ENCODE peak calls at places on chromosome 3, in eight cellular contexts. R, P, G, D, K, Y, S and A are unnamed samples. For H3K4me1, the result is how much of the 10 kb centered on the place peaks cover.

GRCh38 chr3:143103633-143104032 is 15.9 kb upstream of the CHST2 start:
- ATAC-seq in Y (peak), D (no peak), S (no peak), G (no peak), R (no peak), P (no peak), K (no peak), A (no peak)

GRCh38 chr3:141457624-141458236 is 29.1 kb upstream of the RASA2 start:
- ATAC-seq in S (no peak), Y (no peak), P (peak), K (no peak), D (no peak), G (no peak), R (no peak), A (no peak)

GRCh38 chr3:186719945-186720739 is 3.0 kb downstream of the KNG1 start:
- ATAC-seq in G (no peak), P (peak), K (peak), S (no peak), Y (no peak), D (no peak), R (no peak), A (no peak)

GRCh38 chr3:135992072-135992471 is 26.5 kb downstream of the PPP2R3A start:
- ATAC-seq in Y (no peak), K (no peak), S (peak), D (no peak), P (no peak), G (peak), R (peak), A (peak)

GRCh38 chr3:125593991-125594574 is 1.2 kb downstream of the OSBPL11 start:
- ATAC-seq in Y (peak), R (no peak), S (peak), K (no peak), D (no peak), P (no peak), G (no peak), A (no peak)

GRCh38 chr3:150635526-150635925 is 32.4 kb downstream of the SELENOT start:
- ATAC-seq in S (no peak), K (peak), G (no peak), P (peak), R (no peak), Y (peak), D (peak), A (no peak)

GRCh38 chr3:50372349-50372748 is 13.0 kb upstream of the TMEM115 start:
- ATAC-seq in P (peak), Y (no peak), R (no peak), S (no peak), K (peak), D (peak), G (no peak), A (no peak)

GRCh38 chr3:1700650-1701049 is 398.0 kb upstream of the CNTN4 start:
- ATAC-seq in G (no peak), S (no peak), D (no peak), P (no peak), Y (no peak), K (no peak), R (no peak), A (no peak)

DNA sequence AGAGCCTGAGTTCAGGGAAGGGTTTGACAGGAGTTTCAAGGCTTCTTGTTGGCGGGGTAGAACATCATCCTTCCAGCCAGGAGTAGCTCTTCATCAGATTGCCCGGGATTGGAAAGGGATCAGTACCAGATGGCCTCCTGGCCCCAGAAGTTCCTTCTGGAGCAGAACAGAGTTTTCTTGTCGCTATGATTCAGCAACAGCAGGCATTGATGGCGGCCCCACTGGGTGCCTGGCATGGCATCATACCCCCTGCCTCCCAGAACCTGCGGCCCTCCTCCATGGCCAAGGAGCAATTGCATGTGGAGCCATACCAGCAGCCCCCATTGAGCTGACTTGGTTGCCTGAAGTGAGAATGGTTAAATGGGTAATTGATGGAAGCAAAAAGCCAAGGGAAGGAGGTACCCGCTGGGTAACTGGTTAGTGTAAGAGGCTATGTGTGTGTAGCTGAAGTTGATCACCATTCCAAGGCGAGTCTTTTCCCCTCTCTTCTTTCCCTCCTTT is 305.6 kb downstream of the PTPRG start:
- ATAC-seq in G (no peak), P (no peak), K (no peak), S (no peak), R (no peak), D (no peak), Y (no peak), A (no peak)
- H3K4me1 ChIP-seq in G (under half), P (under half), K (under half), S (under half), R (under half), D (half or more), Y (under half), A (under half)

DNA sequence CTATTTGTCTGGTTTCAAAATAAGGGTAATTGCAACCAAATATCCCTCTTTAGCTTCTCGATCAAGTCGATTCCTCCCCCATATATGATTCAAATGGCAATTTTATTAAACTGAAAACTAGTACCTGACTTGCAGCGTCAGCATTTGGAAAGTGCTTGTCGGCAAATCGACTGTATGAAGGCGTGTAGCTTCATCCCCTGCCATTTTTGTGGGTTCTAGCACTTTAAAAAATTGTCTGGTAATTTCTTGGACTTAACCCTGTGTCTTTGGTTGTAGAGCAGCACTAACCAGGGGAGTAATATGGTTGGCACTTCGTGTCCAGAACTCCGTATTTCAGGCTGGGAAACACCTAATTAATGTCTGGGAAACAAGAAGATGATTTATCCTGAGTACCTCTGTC is 573 bp downstream of the MME start:
- ATAC-seq in G (no peak), R (no peak), P (no peak), Y (no peak), D (no peak), K (no peak), S (no peak), A (no peak)
- TF ChIP-seq POLR2AphosphoS5 in G (no peak), R (no peak), P (no peak), Y (no peak), D (no peak), K (no peak), S (no peak), A (no peak)

DNA sequence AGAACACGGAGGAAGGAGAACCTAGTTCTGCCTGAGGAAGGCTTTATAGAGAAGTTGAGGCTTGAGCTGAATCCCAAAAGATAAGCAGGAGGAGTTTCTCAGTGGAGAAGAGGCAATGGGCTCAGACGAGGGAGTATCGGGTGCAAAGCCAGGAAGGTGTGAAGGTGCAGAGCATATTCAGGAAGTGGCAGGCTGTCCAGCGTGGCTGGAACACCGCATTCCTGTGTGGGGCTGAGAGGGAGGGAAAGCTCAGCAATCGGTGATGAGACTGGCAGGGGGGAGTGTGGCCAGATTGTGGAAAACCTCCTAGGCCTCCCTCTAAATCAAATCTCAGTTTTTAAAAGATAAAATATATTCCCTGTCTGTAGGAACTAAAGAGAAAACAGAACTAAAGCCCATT is 63.0 kb downstream of the ARHGAP31 start:
- ATAC-seq in P (no peak), Y (no peak), S (no peak), K (no peak), G (peak), R (no peak), D (no peak), A (no peak)
- H3K4me3 ChIP-seq in P (no peak), Y (peak), S (no peak), K (no peak), G (no peak), R (no peak), D (no peak), A (no peak)

DNA sequence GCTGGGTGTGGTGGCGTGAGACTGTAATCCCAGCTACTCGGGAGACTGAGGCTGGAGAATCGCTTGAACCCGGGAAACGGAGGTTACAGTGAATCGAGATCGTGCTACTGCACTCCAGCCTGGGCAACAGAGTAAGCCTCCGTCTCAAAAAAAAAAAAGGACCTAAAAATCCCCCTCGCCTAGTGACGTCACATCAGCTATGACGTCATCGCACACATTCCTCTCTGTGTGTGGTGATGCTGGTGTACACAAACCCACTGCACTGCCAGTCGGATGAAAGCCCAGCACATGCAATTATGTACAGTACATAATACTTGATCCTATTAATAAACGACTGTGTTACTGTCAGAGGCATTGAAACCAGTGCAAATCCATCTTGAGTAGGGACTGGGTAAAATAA is 40.2 kb upstream of the SEC61A1 start:
- ATAC-seq in Y (no peak), D (no peak), K (no peak), G (no peak), P (no peak), S (no peak), R (no peak), A (no peak)
- H3K4me1 ChIP-seq in Y (under half), D (under half), K (under half), G (under half), P (under half), S (under half), R (under half), A (under half)

GRCh38 chr3:128488995-128489859 is 3.8 kb downstream of the GATA2 start:
- ATAC-seq in R (peak), G (peak), D (no peak), K (peak), P (peak), Y (no peak), S (peak), A (peak)
- TF ChIP-seq POLR2AphosphoS5 in R (peak), G (no peak), D (no peak), K (no peak), P (no peak), Y (no peak), S (peak), A (no peak)